ENCODE peak calls at places on chromosomes 2 and 18, in four cellular contexts. L, S, M and R are unnamed samples.

GRCh38 chr2:43073373-43073772 is 153.0 kb downstream of the ZFP36L2 start:
- DNase-seq in S (peak; percentile 81), L (no peak), M (no peak), R (no peak)

GRCh38 chr2:44528595-44528994 is 166.8 kb downstream of the CAMKMT start:
- DNase-seq in M (no peak), L (no peak), S (no peak), R (no peak)

GRCh38 chr2:226031078-226031937 is 631.8 kb downstream of the NYAP2 start:
- DNase-seq in S (no peak), L (peak; percentile 73), M (peak; percentile 75), R (peak; percentile 65)

GRCh38 chr2:38581193-38582147 is 21.3 kb downstream of the HNRNPLL start:
- DNase-seq in M (peak; percentile 44), S (peak; percentile 82), L (peak; percentile 80), R (peak; percentile 52)

GRCh38 chr2:85326406-85326945 is 1.3 kb downstream of the TGOLN2 start:
- DNase-seq in L (peak; percentile 52), M (no peak), S (peak; percentile 77), R (no peak)

GRCh38 chr2:71852141-71852711 is 295.4 kb downstream of the CYP26B1 start:
- DNase-seq in L (no peak), S (no peak), M (peak; percentile 71), R (no peak)

GRCh38 chr18:74493689-74494088 is 2.5 kb upstream of the CNDP2 start:
- DNase-seq in S (peak; percentile 46), L (peak; percentile 68), M (no peak), R (peak; percentile 35)

GRCh38 chr18:8084160-8084559 is 517.0 kb downstream of the PTPRM start:
- DNase-seq in M (peak; percentile 38), L (peak; percentile 28), S (peak; percentile 37), R (peak; percentile 21)

GRCh38 chr2:240374085-240374907 is 61.2 kb upstream of the GPC1 start:
- DNase-seq in S (no peak), M (no peak), L (peak; percentile 20), R (no peak)

GRCh38 chr18:59957957-59958356 is 58.2 kb downstream of the PMAIP1 start:
- DNase-seq in S (peak; percentile 92), L (peak; percentile 3), M (peak; percentile 78), R (peak; percentile 67)
- TF ChIP-seq ELF1 in S (no peak), L (no peak), M (no peak), R (no peak)

GRCh38 chr2:172639823-172640222 is 83.9 kb downstream of the PDK1 start:
- DNase-seq in M (no peak), S (peak; percentile 24), L (no peak), R (no peak)

GRCh38 chr2:172643142-172643541 is 87.3 kb downstream of the PDK1 start:
- DNase-seq in L (peak; percentile 19), S (peak; percentile 38), M (no peak), R (peak; percentile 13)

GRCh38 chr2:172642301-172643020 is 86.6 kb downstream of the PDK1 start:
- DNase-seq in S (no peak), L (no peak), M (no peak), R (no peak)

GRCh38 chr2:172635548-172635947 is 79.7 kb downstream of the PDK1 start:
- DNase-seq in M (no peak), L (no peak), S (no peak), R (no peak)

GRCh38 chr2:172640389-172640788 is 84.5 kb downstream of the PDK1 start:
- DNase-seq in M (no peak), L (no peak), S (no peak), R (no peak)
- TF ChIP-seq ELF1 in M (no peak), L (no peak), S (no peak), R (no peak)

GRCh38 chr18:60746491-60746890 is 373.9 kb upstream of the MC4R start:
- DNase-seq in M (no peak), S (no peak), L (no peak), R (no peak)
- TF ChIP-seq ELF1 in M (no peak), S (no peak), L (no peak), R (no peak)

GRCh38 chr2:62785810-62786593 is 80.5 kb downstream of the EHBP1 start:
- DNase-seq in S (no peak), M (no peak), L (no peak), R (no peak)

GRCh38 chr2:62783679-62784078 is 78.2 kb downstream of the EHBP1 start:
- DNase-seq in L (no peak), S (no peak), M (no peak), R (no peak)

GRCh38 chr2:62787381-62787780 is 81.9 kb downstream of the EHBP1 start:
- DNase-seq in S (peak; percentile 24), L (no peak), M (peak; percentile 31), R (no peak)

GRCh38 chr2:62784341-62784740 is 78.8 kb downstream of the EHBP1 start:
- DNase-seq in L (no peak), S (no peak), M (no peak), R (no peak)

DNA sequence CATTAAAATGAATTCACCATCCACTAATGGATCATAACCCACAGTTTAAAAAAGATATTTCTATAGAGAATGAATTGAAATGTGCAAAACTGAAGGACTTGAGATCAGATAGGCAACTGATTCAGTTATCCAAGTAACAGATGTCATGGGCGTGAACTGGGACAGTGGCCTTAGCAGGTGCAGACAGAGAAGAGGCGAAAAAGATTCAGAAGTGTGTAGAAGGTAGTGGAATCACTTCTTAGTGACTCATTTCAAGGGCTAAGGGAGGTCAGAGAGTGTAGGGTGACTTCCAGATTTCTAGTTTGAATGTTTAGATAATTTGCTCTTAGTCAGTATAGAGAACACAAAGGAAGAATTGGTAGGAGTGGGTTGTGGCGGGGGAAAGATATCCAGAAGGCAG is 79.7 kb downstream of the EHBP1 start:
- DNase-seq in L (no peak), S (no peak), M (no peak), R (no peak)
- TF ChIP-seq ELF1 in L (no peak), S (no peak), M (no peak), R (no peak)

DNA sequence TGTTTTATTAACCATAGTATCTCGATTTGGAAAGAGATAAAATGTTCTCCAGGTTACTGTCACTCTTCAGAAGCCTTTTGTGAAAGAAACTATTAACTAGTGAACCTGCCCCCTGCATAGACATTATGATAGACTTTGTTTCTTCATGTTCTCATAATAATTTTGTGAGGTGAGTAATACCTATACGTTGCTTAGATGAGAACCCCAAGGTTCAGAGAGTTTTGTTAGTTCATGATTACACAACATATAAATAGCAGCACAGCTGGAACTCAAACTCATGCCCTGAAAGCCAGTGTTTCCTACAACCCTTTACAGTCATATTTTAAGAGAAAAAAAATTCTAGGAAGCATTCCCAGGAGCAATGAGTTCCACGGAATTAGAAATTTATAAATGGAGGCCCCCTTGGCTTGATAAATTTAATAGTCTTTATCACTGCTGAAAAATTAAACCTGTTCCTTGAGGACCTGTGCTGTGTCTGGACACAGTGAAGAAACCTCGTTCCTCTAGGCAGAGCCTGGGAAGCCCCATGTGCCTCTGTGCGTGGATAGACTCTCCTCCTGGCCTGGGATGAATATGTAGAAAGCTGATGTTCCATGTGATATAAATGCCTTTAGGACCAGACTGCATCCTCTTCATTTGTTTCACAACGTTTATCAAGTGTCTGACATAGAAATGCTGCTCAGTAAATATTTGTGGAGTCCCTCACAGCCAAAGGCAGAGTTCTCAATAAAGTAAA is 1257.1 kb upstream of the GYPC start:
- DNase-seq in M (no peak), L (no peak), S (no peak), R (no peak)
- TF ChIP-seq ELF1 in M (no peak), L (no peak), S (no peak), R (no peak)

DNA sequence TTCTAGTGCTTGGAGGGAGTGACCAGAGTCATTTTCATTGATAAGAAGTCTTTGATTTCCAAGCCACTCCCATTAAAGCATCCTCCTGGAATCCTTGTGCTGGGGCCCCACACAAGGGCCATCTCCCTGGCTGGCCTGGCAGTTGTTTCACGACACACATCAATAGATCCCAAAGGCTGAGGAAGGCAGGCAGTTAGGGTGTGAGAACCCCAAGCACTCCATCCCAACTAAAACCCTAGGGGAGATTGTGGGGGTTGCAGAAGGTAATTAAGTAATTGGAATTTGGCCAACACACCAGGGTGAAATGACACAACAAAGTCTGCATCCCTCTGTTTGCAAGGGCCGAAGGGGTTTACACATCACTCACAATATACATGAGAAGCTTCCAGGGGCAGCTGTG is 578.1 kb upstream of the SYT4 start:
- DNase-seq in L (no peak), S (no peak), M (no peak), R (no peak)
- TF ChIP-seq ELF1 in L (no peak), S (no peak), M (no peak), R (no peak)

GRCh38 chr18:64972545-64972944 is 778.3 kb upstream of the CDH7 start:
- DNase-seq in S (no peak), L (no peak), M (peak; percentile 14), R (no peak)

GRCh38 chr18:64966667-64967066 is 784.1 kb upstream of the CDH7 start:
- DNase-seq in L (no peak), M (peak; percentile 52), S (no peak), R (no peak)
- TF ChIP-seq ELF1 in L (no peak), M (no peak), S (no peak), R (no peak)

GRCh38 chr18:3213231-3214059 is 6.3 kb downstream of the MYOM1 start:
- DNase-seq in S (peak; percentile 70), L (no peak), M (peak; percentile 16), R (no peak)

GRCh38 chr18:3207565-3207964 is 12.2 kb downstream of the MYOM1 start:
- DNase-seq in L (peak; percentile 37), M (no peak), S (no peak), R (peak; percentile 22)

GRCh38 chr18:3211236-3211992 is 8.4 kb downstream of the MYOM1 start:
- DNase-seq in S (peak; percentile 43), L (peak; percentile 69), M (no peak), R (no peak)

GRCh38 chr18:3212636-3213035 is 7.1 kb downstream of the MYOM1 start:
- DNase-seq in M (peak; percentile 54), L (no peak), S (no peak), R (no peak)

DNA sequence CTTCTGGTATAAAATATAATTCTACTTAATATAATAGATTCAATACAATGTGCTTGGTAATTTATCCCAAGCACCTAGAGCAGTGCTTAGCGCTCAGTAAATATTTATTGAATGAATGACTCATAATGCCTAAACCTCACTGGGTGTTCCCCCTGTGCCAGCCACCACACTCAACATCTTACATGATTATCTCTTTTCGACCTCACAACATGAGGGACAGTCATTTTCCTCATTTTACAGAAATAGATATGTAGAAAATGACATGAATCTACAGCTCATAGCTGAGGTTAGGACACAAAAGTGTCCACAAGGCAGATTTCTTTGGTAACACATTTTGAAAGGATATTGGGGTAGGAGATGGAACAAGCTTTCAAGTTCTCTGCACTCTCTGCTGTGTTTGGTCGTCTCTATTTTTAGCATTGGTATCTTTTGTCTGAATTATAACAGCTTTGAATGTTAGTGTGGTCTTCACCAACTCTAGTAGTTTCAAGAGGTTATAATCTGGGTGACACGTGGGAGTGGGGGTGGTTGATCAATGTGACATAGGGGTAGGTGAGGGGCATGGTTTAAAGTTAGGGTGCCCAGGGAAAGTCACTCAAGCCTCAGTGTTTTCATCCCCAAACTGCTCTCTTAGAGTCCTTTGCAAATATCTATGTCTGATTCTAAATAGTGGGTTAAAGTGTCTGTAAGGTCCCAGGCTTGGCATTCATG is 9.8 kb downstream of the MYOM1 start:
- DNase-seq in L (no peak), M (no peak), S (no peak), R (no peak)
- TF ChIP-seq ELF1 in L (no peak), M (no peak), S (no peak), R (no peak)

GRCh38 chr2:3186766-3187165 is 190.9 kb downstream of the EIPR1 start:
- DNase-seq in L (no peak), M (no peak), S (no peak), R (no peak)

GRCh38 chr2:3188405-3188946 is 189.1 kb downstream of the EIPR1 start:
- DNase-seq in M (no peak), L (no peak), S (no peak), R (no peak)

GRCh38 chr2:3189076-3189591 is 188.5 kb downstream of the EIPR1 start:
- DNase-seq in M (no peak), S (no peak), L (no peak), R (no peak)

GRCh38 chr2:3185910-3186309 is 191.7 kb downstream of the EIPR1 start:
- DNase-seq in L (no peak), M (no peak), S (no peak), R (no peak)

GRCh38 chr2:3187467-3187866 is 190.2 kb downstream of the EIPR1 start:
- DNase-seq in L (no peak), S (no peak), M (no peak), R (no peak)
- TF ChIP-seq ELF1 in L (no peak), S (no peak), M (no peak), R (no peak)